ENCODE peak calls at places on chromosomes 16 and 17, in seven cellular contexts. One of them, this sample, is unnamed.

GRCh38 chr16:23423496-23424049 is 29.4 kb downstream of the COG7 start:
- DNase-seq in HFFc6: peak
- DNase-seq in CD4-positive, alpha-beta T cell: no peak
- DNase-seq in psoas muscle: peak
- DNase-seq in lower leg skin: peak
- DNase-seq in choroid plexus epithelial cell: peak
- DNase-seq in OCI-LY7: no peak
- DNase-seq in this sample: peak

GRCh38 chr17:700504-701094 is 14.0 kb downstream of the VPS53 start:
- DNase-seq in HFFc6: peak
- DNase-seq in CD4-positive, alpha-beta T cell: no peak
- DNase-seq in psoas muscle: no peak
- DNase-seq in lower leg skin: no peak
- DNase-seq in choroid plexus epithelial cell: peak
- DNase-seq in OCI-LY7: peak
- DNase-seq in this sample: no peak

GRCh38 chr16:79929260-79929977 is 328.9 kb upstream of the MAF start:
- DNase-seq in HFFc6: no peak
- DNase-seq in CD4-positive, alpha-beta T cell: no peak
- DNase-seq in psoas muscle: no peak
- DNase-seq in lower leg skin: no peak
- DNase-seq in choroid plexus epithelial cell: no peak
- DNase-seq in OCI-LY7: no peak
- DNase-seq in this sample: no peak

GRCh38 chr16:86978445-86979030 is 338.7 kb downstream of the C16orf95 start:
- DNase-seq in HFFc6: no peak
- DNase-seq in CD4-positive, alpha-beta T cell: no peak
- DNase-seq in psoas muscle: no peak
- DNase-seq in lower leg skin: no peak
- DNase-seq in choroid plexus epithelial cell: no peak
- DNase-seq in OCI-LY7: no peak
- DNase-seq in this sample: no peak

GRCh38 chr16:3017806-3018506 is at the start of gene CLDN6:
- DNase-seq in HFFc6: no peak
- DNase-seq in CD4-positive, alpha-beta T cell: no peak
- DNase-seq in psoas muscle: no peak
- DNase-seq in lower leg skin: no peak
- DNase-seq in choroid plexus epithelial cell: peak
- DNase-seq in OCI-LY7: peak
- DNase-seq in this sample: no peak

GRCh38 chr17:27352481-27353460 is 58.9 kb downstream of the WSB1 start:
- DNase-seq in HFFc6: no peak
- DNase-seq in CD4-positive, alpha-beta T cell: no peak
- DNase-seq in psoas muscle: no peak
- DNase-seq in lower leg skin: no peak
- DNase-seq in choroid plexus epithelial cell: peak
- DNase-seq in OCI-LY7: no peak
- DNase-seq in this sample: no peak

GRCh38 chr17:10579270-10579669 is 29.8 kb upstream of the MYH2 start:
- DNase-seq in HFFc6: no peak
- DNase-seq in CD4-positive, alpha-beta T cell: no peak
- DNase-seq in psoas muscle: no peak
- DNase-seq in lower leg skin: no peak
- DNase-seq in choroid plexus epithelial cell: no peak
- DNase-seq in OCI-LY7: peak
- DNase-seq in this sample: no peak

GRCh38 chr17:72632026-72632684 is 460.3 kb downstream of the SLC39A11 start:
- DNase-seq in HFFc6: no peak
- DNase-seq in CD4-positive, alpha-beta T cell: no peak
- DNase-seq in psoas muscle: no peak
- DNase-seq in lower leg skin: peak
- DNase-seq in choroid plexus epithelial cell: no peak
- DNase-seq in OCI-LY7: no peak
- DNase-seq in this sample: no peak

GRCh38 chr16:5977329-5977728 is 879.7 kb upstream of the EEF2KMT start:
- DNase-seq in HFFc6: no peak
- DNase-seq in CD4-positive, alpha-beta T cell: no peak
- DNase-seq in psoas muscle: no peak
- DNase-seq in lower leg skin: no peak
- DNase-seq in choroid plexus epithelial cell: no peak
- DNase-seq in OCI-LY7: no peak
- DNase-seq in this sample: no peak

GRCh38 chr16:11072420-11073153 is 128.2 kb downstream of the CLEC16A start:
- DNase-seq in HFFc6: no peak
- DNase-seq in CD4-positive, alpha-beta T cell: no peak
- DNase-seq in psoas muscle: no peak
- DNase-seq in lower leg skin: no peak
- DNase-seq in choroid plexus epithelial cell: no peak
- DNase-seq in OCI-LY7: no peak
- DNase-seq in this sample: no peak

GRCh38 chr16:85569615-85570212 is 43.4 kb upstream of the GSE1 start:
- DNase-seq in HFFc6: peak
- DNase-seq in CD4-positive, alpha-beta T cell: no peak
- DNase-seq in psoas muscle: no peak
- DNase-seq in lower leg skin: no peak
- DNase-seq in choroid plexus epithelial cell: peak
- DNase-seq in OCI-LY7: peak
- DNase-seq in this sample: no peak

GRCh38 chr17:17205368-17206148 is 575 bp downstream of the PLD6 start:
- DNase-seq in HFFc6: peak
- DNase-seq in CD4-positive, alpha-beta T cell: peak
- DNase-seq in psoas muscle: peak
- DNase-seq in lower leg skin: peak
- DNase-seq in choroid plexus epithelial cell: peak
- DNase-seq in OCI-LY7: no peak
- DNase-seq in this sample: no peak

GRCh38 chr17:56777859-56778258 is 55.9 kb downstream of the C17orf67 start:
- DNase-seq in HFFc6: peak
- DNase-seq in CD4-positive, alpha-beta T cell: no peak
- DNase-seq in psoas muscle: peak
- DNase-seq in lower leg skin: no peak
- DNase-seq in choroid plexus epithelial cell: peak
- DNase-seq in OCI-LY7: no peak
- DNase-seq in this sample: no peak

GRCh38 chr17:82943339-82943738 is 103.5 kb upstream of the ZNF750 start:
- DNase-seq in HFFc6: no peak
- DNase-seq in CD4-positive, alpha-beta T cell: no peak
- DNase-seq in psoas muscle: no peak
- DNase-seq in lower leg skin: no peak
- DNase-seq in choroid plexus epithelial cell: no peak
- DNase-seq in OCI-LY7: no peak
- DNase-seq in this sample: no peak

GRCh38 chr17:2122641-2123302 is 67.9 kb downstream of the HIC1 start:
- DNase-seq in HFFc6: no peak
- DNase-seq in CD4-positive, alpha-beta T cell: no peak
- DNase-seq in psoas muscle: peak
- DNase-seq in lower leg skin: peak
- DNase-seq in choroid plexus epithelial cell: peak
- DNase-seq in OCI-LY7: no peak
- DNase-seq in this sample: peak

GRCh38 chr17:18258356-18259038 is at the start of gene FLII:
- DNase-seq in HFFc6: no peak
- DNase-seq in CD4-positive, alpha-beta T cell: peak
- DNase-seq in psoas muscle: no peak
- DNase-seq in lower leg skin: no peak
- DNase-seq in choroid plexus epithelial cell: peak
- DNase-seq in OCI-LY7: peak
- DNase-seq in this sample: no peak

GRCh38 chr17:19287651-19288050 is 50.5 kb downstream of the EPN2 start:
- DNase-seq in HFFc6: no peak
- DNase-seq in CD4-positive, alpha-beta T cell: no peak
- DNase-seq in psoas muscle: no peak
- DNase-seq in lower leg skin: no peak
- DNase-seq in choroid plexus epithelial cell: no peak
- DNase-seq in OCI-LY7: no peak
- DNase-seq in this sample: no peak

GRCh38 chr17:3556905-3557767 is 476 bp downstream of the TRPV3 start:
- DNase-seq in HFFc6: no peak
- DNase-seq in CD4-positive, alpha-beta T cell: no peak
- DNase-seq in psoas muscle: no peak
- DNase-seq in lower leg skin: no peak
- DNase-seq in choroid plexus epithelial cell: no peak
- DNase-seq in OCI-LY7: no peak
- DNase-seq in this sample: no peak

GRCh38 chr17:44219126-44219635 is 294 bp downstream of the UBTF start:
- DNase-seq in HFFc6: no peak
- DNase-seq in CD4-positive, alpha-beta T cell: peak
- DNase-seq in psoas muscle: peak
- DNase-seq in lower leg skin: no peak
- DNase-seq in choroid plexus epithelial cell: peak
- DNase-seq in OCI-LY7: peak
- DNase-seq in this sample: no peak
- TF ChIP-seq CTCF in HFFc6: peak
- TF ChIP-seq CTCF in CD4-positive, alpha-beta T cell: peak
- TF ChIP-seq CTCF in psoas muscle: peak
- TF ChIP-seq CTCF in lower leg skin: no peak
- TF ChIP-seq CTCF in choroid plexus epithelial cell: peak
- TF ChIP-seq CTCF in OCI-LY7: no peak
- TF ChIP-seq CTCF in this sample: peak

GRCh38 chr17:81231766-81232581 is 6.9 kb downstream of the TEPSIN start:
- DNase-seq in HFFc6: no peak
- DNase-seq in CD4-positive, alpha-beta T cell: no peak
- DNase-seq in psoas muscle: no peak
- DNase-seq in lower leg skin: no peak
- DNase-seq in choroid plexus epithelial cell: no peak
- DNase-seq in OCI-LY7: no peak
- DNase-seq in this sample: no peak

GRCh38 chr17:81229666-81229920 is 6.8 kb upstream of the CEP131 start:
- DNase-seq in HFFc6: no peak
- DNase-seq in CD4-positive, alpha-beta T cell: no peak
- DNase-seq in psoas muscle: no peak
- DNase-seq in lower leg skin: no peak
- DNase-seq in choroid plexus epithelial cell: no peak
- DNase-seq in OCI-LY7: no peak
- DNase-seq in this sample: no peak

GRCh38 chr17:81228834-81229665 is 6.3 kb upstream of the CEP131 start:
- DNase-seq in HFFc6: no peak
- DNase-seq in CD4-positive, alpha-beta T cell: no peak
- DNase-seq in psoas muscle: no peak
- DNase-seq in lower leg skin: no peak
- DNase-seq in choroid plexus epithelial cell: no peak
- DNase-seq in OCI-LY7: no peak
- DNase-seq in this sample: no peak

GRCh38 chr17:81231121-81231645 is 7.7 kb downstream of the TEPSIN start:
- DNase-seq in HFFc6: no peak
- DNase-seq in CD4-positive, alpha-beta T cell: no peak
- DNase-seq in psoas muscle: no peak
- DNase-seq in lower leg skin: no peak
- DNase-seq in choroid plexus epithelial cell: no peak
- DNase-seq in OCI-LY7: no peak
- DNase-seq in this sample: no peak

DNA sequence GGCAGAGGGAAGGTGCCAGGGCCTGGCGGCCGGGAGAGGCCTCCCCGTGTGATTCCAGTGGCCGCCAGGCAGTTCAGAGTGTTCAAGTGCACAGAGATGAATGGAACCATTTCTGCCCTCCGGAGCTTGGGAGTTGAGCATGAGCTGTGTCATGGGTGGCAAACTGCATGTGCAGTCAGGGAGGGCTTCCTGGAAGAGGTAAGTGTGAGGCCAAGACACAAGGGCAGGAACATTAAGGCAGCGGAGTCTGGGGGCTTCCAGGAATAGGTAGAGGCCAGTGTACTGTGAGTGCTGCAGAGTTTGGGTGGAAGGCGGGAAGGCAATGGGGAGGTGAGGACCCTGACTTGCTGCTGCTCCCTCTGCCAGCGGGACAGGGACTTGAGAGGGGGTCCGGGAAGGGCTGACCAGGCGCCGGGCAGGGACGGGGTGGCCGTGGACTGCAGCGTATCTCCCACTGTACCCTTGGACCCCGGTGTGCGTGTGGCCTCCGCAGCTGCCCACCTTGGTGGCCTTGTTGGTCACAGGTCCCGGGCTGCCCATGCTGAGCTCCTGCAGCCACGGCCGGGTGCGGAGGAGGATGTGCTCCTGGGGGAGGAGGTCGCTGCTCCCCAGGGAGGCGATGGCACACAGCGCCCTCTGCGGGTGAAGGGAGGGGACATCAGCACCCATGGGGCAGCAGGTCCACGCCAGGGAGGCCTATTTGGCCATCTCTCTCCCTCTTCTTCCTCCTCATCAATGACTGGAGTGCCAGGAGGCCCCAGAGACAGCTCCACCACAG is 7.5 kb upstream of the CEP131 start:
- DNase-seq in HFFc6: no peak
- DNase-seq in CD4-positive, alpha-beta T cell: no peak
- DNase-seq in psoas muscle: no peak
- DNase-seq in lower leg skin: no peak
- DNase-seq in choroid plexus epithelial cell: no peak
- DNase-seq in OCI-LY7: peak
- DNase-seq in this sample: no peak
- TF ChIP-seq CTCF in HFFc6: peak
- TF ChIP-seq CTCF in CD4-positive, alpha-beta T cell: no peak
- TF ChIP-seq CTCF in psoas muscle: no peak
- TF ChIP-seq CTCF in lower leg skin: no peak
- TF ChIP-seq CTCF in choroid plexus epithelial cell: peak
- TF ChIP-seq CTCF in OCI-LY7: peak
- TF ChIP-seq CTCF in this sample: peak

GRCh38 chr16:13839577-13839976 is 80.4 kb upstream of the ERCC4 start:
- DNase-seq in HFFc6: no peak
- DNase-seq in CD4-positive, alpha-beta T cell: no peak
- DNase-seq in psoas muscle: no peak
- DNase-seq in lower leg skin: no peak
- DNase-seq in choroid plexus epithelial cell: no peak
- DNase-seq in OCI-LY7: peak
- DNase-seq in this sample: no peak
- TF ChIP-seq CTCF in HFFc6: peak
- TF ChIP-seq CTCF in CD4-positive, alpha-beta T cell: no peak
- TF ChIP-seq CTCF in psoas muscle: no peak
- TF ChIP-seq CTCF in lower leg skin: no peak
- TF ChIP-seq CTCF in choroid plexus epithelial cell: no peak
- TF ChIP-seq CTCF in OCI-LY7: peak
- TF ChIP-seq CTCF in this sample: no peak

DNA sequence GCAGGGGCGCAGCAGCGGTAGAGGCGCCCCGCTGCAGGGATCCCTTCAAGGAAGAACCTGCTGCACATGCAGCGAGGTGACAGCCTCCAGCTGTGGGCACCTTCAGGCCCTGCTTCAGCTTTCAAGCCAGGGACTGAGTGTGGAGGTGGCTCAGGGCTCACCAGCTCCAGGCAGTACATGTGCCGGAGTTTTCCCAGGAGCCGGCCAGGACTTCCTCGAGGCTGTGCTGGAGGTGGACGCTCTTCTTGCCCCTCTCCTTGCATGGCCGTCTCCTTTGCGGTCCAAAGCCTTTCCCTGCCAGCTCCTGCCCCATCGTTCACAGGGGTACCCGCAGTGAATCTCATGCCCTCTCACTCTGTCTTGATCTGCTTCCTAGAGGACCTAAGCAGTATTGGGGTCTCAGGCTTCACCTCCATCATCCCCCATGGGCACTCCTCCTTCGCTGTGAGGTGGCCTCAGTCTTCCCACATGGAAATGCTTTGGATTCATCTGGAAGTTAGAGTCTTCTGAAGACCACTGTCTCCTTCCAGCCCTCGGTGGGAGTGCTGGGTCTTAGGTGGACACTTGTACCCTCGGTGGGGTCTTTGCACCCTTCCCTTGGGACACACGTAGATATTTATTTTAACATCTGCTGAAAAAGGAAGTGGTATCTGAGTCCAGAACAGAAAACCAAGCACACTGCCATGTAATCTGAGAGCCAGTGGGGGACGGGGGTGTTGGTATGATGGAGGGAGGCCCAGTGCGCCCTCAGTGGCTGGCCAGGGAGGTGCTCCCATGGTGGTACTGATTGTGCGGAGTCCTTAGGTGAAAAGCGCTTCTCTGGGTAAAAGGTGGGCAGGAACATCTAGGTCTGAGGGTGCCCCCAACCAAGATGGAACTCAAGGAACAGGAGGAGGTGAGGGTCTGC is 7.0 kb downstream of the XYLT2 start:
- DNase-seq in HFFc6: no peak
- DNase-seq in CD4-positive, alpha-beta T cell: no peak
- DNase-seq in psoas muscle: no peak
- DNase-seq in lower leg skin: no peak
- DNase-seq in choroid plexus epithelial cell: no peak
- DNase-seq in OCI-LY7: no peak
- DNase-seq in this sample: no peak
- TF ChIP-seq CTCF in HFFc6: no peak
- TF ChIP-seq CTCF in CD4-positive, alpha-beta T cell: no peak
- TF ChIP-seq CTCF in psoas muscle: no peak
- TF ChIP-seq CTCF in lower leg skin: no peak
- TF ChIP-seq CTCF in choroid plexus epithelial cell: no peak
- TF ChIP-seq CTCF in OCI-LY7: no peak
- TF ChIP-seq CTCF in this sample: no peak

This sample was measured in AG09319.